ENCODE peak calls at places on chromosomes 13 and 19, in eight cellular contexts. K is GM13977, H is BJ, N is colonic mucosa, Y is AG09309, U is tibial nerve, J is nephron progenitor cell, M is AG10803. L is an unnamed sample.

GRCh38 chr19:3604987-3605343 is 1.7 kb downstream of the TBXA2R start:
- DNase-seq in N (no peak), K (peak), U (no peak), Y (no peak), M (no peak), J (no peak), H (no peak), L (no peak)

GRCh38 chr19:9070066-9070465 is 16.8 kb upstream of the OR1M1 start:
- DNase-seq in H (no peak), K (no peak), N (no peak), M (no peak), U (no peak), Y (no peak), J (no peak), L (no peak)

GRCh38 chr13:100508996-100509395 is 79.6 kb downstream of the GGACT start:
- DNase-seq in K (no peak), H (no peak), M (no peak), Y (no peak), N (no peak), U (no peak), J (no peak), L (no peak)

GRCh38 chr19:10270180-10270615 is 722 bp upstream of the ICAM1 start:
- DNase-seq in M (no peak), U (peak), K (peak), N (peak), Y (no peak), J (peak), H (no peak), L (peak)

GRCh38 chr19:40716031-40716654 is 543 bp downstream of the COQ8B start:
- DNase-seq in J (no peak), U (peak), Y (no peak), M (no peak), H (no peak), N (no peak), K (peak), L (no peak)

GRCh38 chr19:51550848-51551672 is 19.6 kb upstream of the SIGLEC6 start:
- DNase-seq in J (no peak), U (no peak), M (no peak), Y (no peak), K (no peak), N (no peak), H (no peak), L (no peak)

GRCh38 chr13:33610471-33611015 is 207.4 kb upstream of the RFC3 start:
- DNase-seq in N (peak), J (peak), K (no peak), M (no peak), Y (no peak), H (no peak), U (no peak), L (no peak)

GRCh38 chr13:19862511-19863313 is 737 bp downstream of the ZMYM5 start:
- DNase-seq in K (peak), U (peak), H (no peak), Y (no peak), M (peak), N (peak), J (no peak), L (peak)

GRCh38 chr13:36353001-36353400 is 6.8 kb upstream of the SPART start:
- DNase-seq in J (no peak), U (no peak), N (no peak), M (peak), Y (no peak), H (no peak), K (no peak), L (no peak)

GRCh38 chr19:48752511-48753365 is at the start of gene FUT1:
- DNase-seq in Y (no peak), K (no peak), N (peak), U (no peak), H (no peak), M (peak), J (peak), L (peak)

GRCh38 chr13:28636078-28636477 is 22.9 kb upstream of the POMP start:
- DNase-seq in U (no peak), M (peak), Y (peak), J (no peak), N (no peak), K (no peak), H (peak), L (no peak)

GRCh38 chr19:9939301-9939913 is 3.1 kb upstream of the OLFM2 start:
- DNase-seq in H (no peak), J (no peak), N (no peak), M (peak), U (no peak), K (no peak), Y (no peak), L (no peak)

GRCh38 chr13:52737900-52738299 is 1.7 kb downstream of the CNMD start:
- DNase-seq in U (no peak), N (no peak), Y (no peak), J (no peak), M (no peak), H (no peak), K (no peak), L (no peak)

GRCh38 chr19:33472696-33473624 is 48.6 kb downstream of the PEPD start:
- DNase-seq in J (no peak), Y (peak), U (no peak), H (peak), K (no peak), N (no peak), M (peak), L (no peak)

GRCh38 chr19:12938536-12939291 is at the start of gene CALR:
- DNase-seq in H (no peak), U (no peak), Y (no peak), N (peak), K (no peak), M (peak), J (no peak), L (peak)

GRCh38 chr13:75312884-75313520 is 169.0 kb downstream of the TBC1D4 start:
- DNase-seq in N (peak), Y (no peak), M (no peak), H (no peak), J (no peak), U (no peak), K (no peak), L (no peak)

GRCh38 chr19:28843771-28844492 is 369.0 kb downstream of the UQCRFS1 start:
- DNase-seq in M (no peak), H (no peak), J (no peak), U (no peak), N (no peak), K (no peak), Y (no peak), L (no peak)

GRCh38 chr13:85993567-85993966 is 194.3 kb upstream of the SLITRK6 start:
- DNase-seq in J (no peak), N (no peak), H (no peak), K (no peak), U (no peak), Y (no peak), M (no peak), L (peak)

GRCh38 chr19:53927745-53928144 is 18.7 kb downstream of the CACNG7 start:
- DNase-seq in Y (peak), K (no peak), M (peak), J (peak), H (no peak), N (no peak), U (no peak), L (peak)

GRCh38 chr13:48094404-48094780 is 512 bp downstream of the MED4 start:
- DNase-seq in H (no peak), M (peak), K (peak), Y (no peak), U (no peak), N (no peak), J (no peak), L (no peak)

GRCh38 chr19:47713046-47714021 is at the start of gene EHD2:
- DNase-seq in H (no peak), U (peak), M (peak), N (peak), Y (no peak), K (peak), J (peak), L (no peak)

GRCh38 chr13:113902956-113903355 is 39.1 kb upstream of the GAS6 start:
- DNase-seq in J (no peak), M (no peak), U (no peak), K (no peak), N (no peak), H (no peak), Y (no peak), L (peak)

GRCh38 chr19:35828694-35829301 is 16.2 kb upstream of the PRODH2 start:
- DNase-seq in N (peak), K (no peak), J (peak), Y (peak), H (no peak), M (peak), U (peak), L (peak)

GRCh38 chr19:38004505-38005223 is 97.7 kb downstream of the SIPA1L3 start:
- DNase-seq in J (peak), M (peak), K (peak), H (peak), Y (peak), U (peak), N (peak), L (peak)

GRCh38 chr13:106835477-106835876 is 267.5 kb upstream of the ARGLU1 start:
- DNase-seq in H (no peak), M (no peak), K (no peak), N (no peak), U (no peak), Y (no peak), J (no peak), L (no peak)

GRCh38 chr19:10575011-10575716 is 6.4 kb upstream of the CDKN2D start:
- DNase-seq in Y (no peak), N (no peak), U (no peak), K (no peak), H (no peak), J (no peak), M (no peak), L (no peak)

GRCh38 chr13:28429685-28430290 is 65.1 kb downstream of the FLT1 start:
- DNase-seq in J (no peak), N (no peak), H (no peak), M (peak), K (peak), Y (no peak), U (no peak), L (peak)

GRCh38 chr19:49014123-49014869 is 2.6 kb downstream of the LHB start:
- DNase-seq in H (no peak), Y (no peak), K (no peak), U (no peak), J (no peak), N (no peak), M (no peak), L (no peak)

GRCh38 chr13:94947965-94948371 is 235.6 kb upstream of the SOX21 start:
- DNase-seq in H (no peak), U (no peak), J (no peak), K (no peak), M (no peak), Y (no peak), N (no peak), L (no peak)

GRCh38 chr13:104171132-104171531 is 1104.9 kb upstream of the SLC10A2 start:
- DNase-seq in K (no peak), H (no peak), M (no peak), N (no peak), U (no peak), Y (no peak), J (no peak), L (no peak)

GRCh38 chr13:49635599-49636433 is 7.5 kb downstream of the ARL11 start:
- DNase-seq in Y (no peak), H (no peak), K (no peak), J (no peak), M (peak), N (no peak), U (peak), L (no peak)

GRCh38 chr13:94217370-94217769 is 262.1 kb downstream of the DCT start:
- DNase-seq in N (no peak), J (no peak), M (peak), U (no peak), Y (no peak), H (no peak), K (no peak), L (no peak)

GRCh38 chr13:81133066-81133465 is 792.1 kb upstream of the SPRY2 start:
- DNase-seq in J (no peak), Y (no peak), K (no peak), H (no peak), U (no peak), M (no peak), N (no peak), L (no peak)

GRCh38 chr19:48635263-48635965 is 1.8 kb downstream of the DBP start:
- DNase-seq in Y (no peak), M (no peak), N (peak), K (peak), U (peak), H (no peak), J (peak), L (peak)

GRCh38 chr19:47215581-47215980 is 15.4 kb downstream of the BBC3 start:
- DNase-seq in N (peak), J (no peak), U (no peak), M (no peak), K (no peak), Y (no peak), H (no peak), L (no peak)

GRCh38 chr13:109780880-109781383 is 5.5 kb downstream of the IRS2 start:
- DNase-seq in H (no peak), M (no peak), U (no peak), K (no peak), N (no peak), Y (no peak), J (no peak), L (no peak)

DNA sequence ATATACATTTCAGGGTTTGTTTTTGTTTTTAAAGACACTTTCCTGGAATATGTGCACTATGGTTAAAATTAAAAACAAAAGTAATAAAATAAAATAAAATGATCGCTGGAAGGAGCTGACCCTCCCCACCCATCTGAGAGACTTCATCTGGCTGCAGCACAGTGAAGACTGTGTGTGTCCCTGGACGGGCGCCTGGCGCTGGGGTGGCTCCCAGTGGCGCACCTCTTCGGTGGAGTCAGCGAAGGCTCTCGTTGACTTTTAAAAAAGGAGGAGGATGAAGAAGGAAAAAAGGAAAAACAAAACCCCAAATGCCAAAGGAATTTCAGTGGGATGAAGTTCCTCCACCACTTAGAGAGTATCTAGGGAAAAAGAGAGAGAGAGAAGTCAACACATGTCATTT is 124.1 kb downstream of the STK24 start:
- DNase-seq in Y (no peak), J (no peak), U (no peak), M (no peak), K (no peak), H (no peak), N (no peak), L (no peak)
- TF ChIP-seq CTCF in Y (no peak), J (no peak), U (no peak), M (no peak), K (no peak), H (no peak), N (no peak), L (no peak)

DNA sequence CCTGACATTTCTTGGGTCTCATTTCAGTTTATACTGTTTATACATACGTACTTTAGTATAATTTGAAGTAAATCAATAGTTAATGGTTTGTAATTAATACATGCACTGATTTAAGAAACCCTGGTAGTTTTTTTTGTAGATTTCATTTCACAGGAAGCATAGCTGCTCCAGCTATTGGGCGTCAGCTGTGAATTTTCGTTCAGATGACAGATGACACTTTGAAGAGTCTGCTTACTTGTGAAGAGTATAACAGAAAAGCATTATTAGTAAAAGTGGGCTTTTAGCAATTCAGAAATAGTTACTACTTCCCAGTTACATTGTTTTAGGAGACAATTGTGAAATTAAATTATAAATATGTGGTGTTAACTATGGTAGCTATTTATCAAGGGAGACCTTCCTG is 44.4 kb downstream of the METTL21C start:
- DNase-seq in N (no peak), H (no peak), K (no peak), Y (no peak), U (no peak), M (no peak), J (no peak), L (no peak)
- TF ChIP-seq CTCF in N (no peak), H (no peak), K (no peak), Y (no peak), U (no peak), M (no peak), J (no peak), L (no peak)

GRCh38 chr19:5782945-5783919 is 1.3 kb downstream of the PRR22 start:
- DNase-seq in H (no peak), K (no peak), M (no peak), N (no peak), Y (no peak), J (no peak), U (no peak), L (no peak)
- TF ChIP-seq CTCF in H (no peak), K (no peak), M (no peak), N (no peak), Y (no peak), J (no peak), U (no peak), L (no peak)

DNA sequence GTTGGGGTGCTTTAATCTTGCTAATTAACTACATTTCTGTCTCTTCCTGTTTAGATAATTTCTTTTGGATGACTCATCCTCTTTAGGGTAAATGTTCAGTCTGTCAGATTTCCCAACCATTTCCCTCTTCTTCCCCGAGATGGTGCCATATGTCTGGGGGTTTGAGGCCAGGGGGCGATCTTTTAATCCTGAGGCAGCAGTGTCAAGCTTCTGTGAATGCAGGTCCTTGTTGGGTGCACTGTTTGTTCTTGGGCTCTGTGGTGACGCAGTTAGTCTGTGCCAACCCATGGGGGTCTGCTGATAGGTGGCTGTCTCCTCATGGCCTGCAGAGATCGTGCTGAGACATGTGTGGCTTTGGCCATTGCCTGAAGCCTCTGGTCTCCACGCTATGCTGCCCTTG is 420.4 kb downstream of the NDFIP2 start:
- DNase-seq in K (no peak), H (no peak), M (no peak), U (no peak), N (no peak), Y (no peak), J (no peak), L (no peak)
- TF ChIP-seq CTCF in K (no peak), H (no peak), M (no peak), U (no peak), N (no peak), Y (no peak), J (no peak), L (no peak)

GRCh38 chr13:44879452-44880058 is 109.7 kb downstream of the NUFIP1 start:
- DNase-seq in K (peak), H (no peak), N (peak), M (peak), U (no peak), Y (no peak), J (no peak), L (no peak)
- TF ChIP-seq CTCF in K (peak), H (peak), N (no peak), M (peak), U (no peak), Y (peak), J (peak), L (peak)

GRCh38 chr13:26095338-26095737 is 43.5 kb upstream of the SHISA2 start:
- DNase-seq in Y (no peak), M (no peak), H (no peak), N (no peak), U (no peak), K (no peak), J (no peak), L (no peak)
- TF ChIP-seq CTCF in Y (no peak), M (no peak), H (no peak), N (no peak), U (no peak), K (no peak), J (no peak), L (no peak)

GRCh38 chr19:917323-918151 is at the start of gene KISS1R:
- DNase-seq in N (no peak), H (no peak), K (peak), J (peak), U (no peak), Y (no peak), M (no peak), L (no peak)
- TF ChIP-seq CTCF in N (peak), H (peak), K (peak), J (peak), U (no peak), Y (peak), M (peak), L (peak)

GRCh38 chr19:18339703-18340102 is 695 bp upstream of the PGPEP1 start:
- DNase-seq in H (no peak), U (no peak), Y (no peak), K (peak), J (peak), N (peak), M (no peak), L (peak)
- TF ChIP-seq CTCF in H (peak), U (no peak), Y (peak), K (peak), J (no peak), N (no peak), M (peak), L (peak)

DNA sequence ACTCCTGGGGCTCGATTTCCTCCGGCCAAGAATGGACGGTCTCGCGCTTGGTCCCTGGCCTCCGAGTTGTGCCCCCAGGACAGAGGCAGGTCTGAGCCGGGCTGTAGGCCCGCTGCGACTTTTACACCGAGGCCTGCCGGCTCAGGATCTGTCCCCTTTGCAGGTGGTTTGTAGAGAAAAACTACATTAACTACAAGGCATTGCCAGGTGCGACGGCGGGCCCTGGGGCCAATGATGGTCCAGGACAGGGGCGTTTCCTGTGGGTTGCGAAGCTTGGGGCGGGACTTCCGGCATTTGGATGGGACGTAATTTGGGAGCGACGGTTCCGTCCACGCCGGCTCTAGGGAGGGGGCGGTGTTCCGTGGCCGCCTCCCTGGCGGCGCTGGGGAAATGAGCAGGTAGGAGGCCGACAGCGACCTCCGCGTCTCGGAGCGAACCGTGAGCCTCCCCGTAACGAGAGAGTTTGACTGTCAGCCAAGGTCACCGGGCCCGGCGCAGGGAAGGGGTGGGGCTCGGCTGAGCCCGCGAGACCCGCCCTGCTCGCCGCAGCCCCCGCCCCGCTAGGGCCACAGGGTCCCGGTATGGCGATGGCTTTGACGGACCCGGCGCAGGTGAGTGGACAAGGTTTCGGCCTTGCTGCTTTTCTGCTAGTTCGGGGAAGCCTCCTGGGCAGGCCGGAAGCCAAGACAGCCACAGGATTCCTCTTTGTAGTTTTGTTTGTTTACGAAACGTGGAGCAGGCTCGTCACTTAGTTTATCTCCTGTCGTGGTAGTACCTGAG is at the start of gene ZNF805:
- DNase-seq in U (peak), Y (peak), J (peak), M (peak), N (peak), H (peak), K (peak), L (peak)
- TF ChIP-seq CTCF in U (no peak), Y (no peak), J (no peak), M (no peak), N (no peak), H (no peak), K (no peak), L (no peak)

L was measured in MM.1S.